ENCODE peak calls at places on chromosome 17, in seven cellular contexts. E is lung, B is H9, X is gastrocnemius medialis, P is H1, H is heart right ventricle, Y is adrenal gland. U is an unnamed sample.
A peak's percentile ranks its signal among the peaks of the same experiment; 100 is the strongest.

GRCh38 chr17:78421534-78422266 is 43.3 kb downstream of the PGS1 start:
- DNase-seq in E (peak; percentile 81), B (peak; percentile 92), X (peak; percentile 49), P (peak; percentile 65), H (peak; percentile 80), Y (peak; percentile 81), U (peak; percentile 69)

GRCh38 chr17:28720247-28720996 is 637 bp downstream of the RPL23A start:
- DNase-seq in E (no peak), B (no peak), X (no peak), P (no peak), H (no peak), Y (no peak), U (no peak)

GRCh38 chr17:62965149-62965648 is 836 bp upstream of the TANC2 start:
- DNase-seq in E (no peak), B (no peak), X (no peak), P (no peak), H (no peak), Y (no peak), U (no peak)

GRCh38 chr17:4708436-4708835 is 2.0 kb upstream of the ARRB2 start:
- DNase-seq in E (peak; percentile 49), B (peak; percentile 74), X (no peak), P (no peak), H (no peak), Y (no peak), U (no peak)

GRCh38 chr17:50064253-50064991 is 8.5 kb downstream of the ITGA3 start:
- DNase-seq in E (peak; percentile 72), B (no peak), X (no peak), P (no peak), H (peak; percentile 51), Y (peak; percentile 82), U (peak; percentile 51)

GRCh38 chr17:20010099-20010863 is 1.1 kb downstream of the SPECC1 start:
- DNase-seq in E (no peak), B (peak; percentile 68), X (no peak), P (no peak), H (peak; percentile 20), Y (peak; percentile 56), U (peak; percentile 23)

GRCh38 chr17:59372138-59372751 is 40.8 kb downstream of the YPEL2 start:
- DNase-seq in E (peak; percentile 59), B (no peak), X (peak; percentile 60), P (no peak), H (no peak), Y (peak; percentile 50), U (peak; percentile 55)

GRCh38 chr17:10325036-10325435 is 47.8 kb downstream of the MYH13 start:
- DNase-seq in E (no peak), B (no peak), X (no peak), P (no peak), H (no peak), Y (no peak), U (no peak)

GRCh38 chr17:69669441-69670178 is 255.1 kb downstream of the MAP2K6 start:
- DNase-seq in E (no peak), B (no peak), X (no peak), P (no peak), H (no peak), Y (no peak), U (peak; percentile 4)

GRCh38 chr17:43632231-43632630 is 29.5 kb downstream of the MEOX1 start:
- DNase-seq in E (no peak), B (no peak), X (no peak), P (no peak), H (no peak), Y (no peak), U (no peak)

GRCh38 chr17:77755410-77755963 is 203.0 kb upstream of the TNRC6C start:
- DNase-seq in E (no peak), B (no peak), X (no peak), P (no peak), H (no peak), Y (peak; percentile 2), U (no peak)

GRCh38 chr17:76582660-76583059 is 3.0 kb downstream of the ST6GALNAC2 start:
- DNase-seq in E (no peak), B (no peak), X (no peak), P (no peak), H (no peak), Y (no peak), U (no peak)

GRCh38 chr17:61129876-61130275 is 269.8 kb upstream of the TBX2 start:
- DNase-seq in E (no peak), B (no peak), X (no peak), P (no peak), H (no peak), Y (no peak), U (no peak)

GRCh38 chr17:59287452-59287851 is 44.0 kb upstream of the YPEL2 start:
- DNase-seq in E (no peak), B (no peak), X (no peak), P (no peak), H (no peak), Y (no peak), U (no peak)

GRCh38 chr17:49435630-49436029 is 20.9 kb upstream of the PHB1 start:
- DNase-seq in E (no peak), B (no peak), X (no peak), P (no peak), H (no peak), Y (no peak), U (no peak)

GRCh38 chr17:15444805-15445204 is 22.6 kb downstream of the CDRT4 start:
- DNase-seq in E (no peak), B (no peak), X (no peak), P (no peak), H (no peak), Y (peak; percentile 29), U (no peak)

GRCh38 chr17:58328195-58329034 is at the start of gene TSPOAP1:
- DNase-seq in E (no peak), B (peak; percentile 86), X (no peak), P (no peak), H (no peak), Y (no peak), U (no peak)

GRCh38 chr17:20934288-20934687 is 108.5 kb downstream of the USP22 start:
- DNase-seq in E (no peak), B (no peak), X (no peak), P (no peak), H (no peak), Y (no peak), U (no peak)

GRCh38 chr17:81333626-81334368 is 38.7 kb upstream of the SLC38A10 start:
- DNase-seq in E (no peak), B (peak; percentile 33), X (no peak), P (no peak), H (no peak), Y (no peak), U (no peak)
- H3K4me1 ChIP-seq in E (peaks cover 21% of the 10 kb centered on the region), B (no peaks in the 10 kb centered on the region), X (peaks cover 67% of the 10 kb centered on the region), P (peaks cover 43% of the 10 kb centered on the region), H (peaks cover 16% of the 10 kb centered on the region), Y (peaks cover 37% of the 10 kb centered on the region), U (peaks cover 22% of the 10 kb centered on the region)

DNA sequence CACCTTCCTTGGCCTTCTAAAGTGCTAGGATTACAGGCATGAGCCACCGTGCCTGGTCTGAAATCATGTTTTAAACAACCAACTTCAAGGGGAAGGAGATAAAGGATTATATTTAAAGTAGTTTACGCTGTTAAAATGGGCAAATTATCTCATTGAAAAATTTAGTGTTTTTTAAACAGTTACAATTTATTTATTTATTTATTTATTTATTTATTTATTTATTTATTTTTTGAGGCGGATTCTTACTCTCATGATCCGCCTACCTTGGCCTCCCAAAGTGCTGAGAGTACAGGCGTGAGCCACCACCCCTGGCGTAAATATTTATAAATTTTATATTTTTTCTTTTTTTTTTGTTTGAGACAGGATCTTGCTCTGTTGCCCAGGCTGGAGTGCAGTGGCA is 22.2 kb downstream of the CDK12 start:
- DNase-seq in E (no peak), B (no peak), X (no peak), P (no peak), H (no peak), Y (no peak), U (no peak)
- TF ChIP-seq CTCF in E (no peak), B (no peak), X (no peak), P (no peak), H (no peak), Y (no peak), U (no peak)

GRCh38 chr17:35046740-35047283 is 16.7 kb downstream of the RFFL start:
- DNase-seq in E (no peak), B (no peak), X (no peak), P (no peak), H (no peak), Y (no peak), U (no peak)
- H3K4me1 ChIP-seq in E (peaks cover 5% of the 10 kb centered on the region), B (no peaks in the 10 kb centered on the region), X (peaks cover 12% of the 10 kb centered on the region), P (no peaks in the 10 kb centered on the region), H (no peaks in the 10 kb centered on the region), Y (peaks cover 18% of the 10 kb centered on the region), U (no peaks in the 10 kb centered on the region)

GRCh38 chr17:39276113-39276512 is 50.4 kb upstream of the STAC2 start:
- DNase-seq in E (no peak), B (no peak), X (no peak), P (no peak), H (no peak), Y (no peak), U (no peak)

GRCh38 chr17:39271546-39271945 is 45.8 kb upstream of the STAC2 start:
- DNase-seq in E (no peak), B (no peak), X (no peak), P (no peak), H (no peak), Y (no peak), U (no peak)

GRCh38 chr17:39270923-39271322 is 45.2 kb upstream of the STAC2 start:
- DNase-seq in E (peak; percentile 32), B (no peak), X (no peak), P (no peak), H (no peak), Y (no peak), U (no peak)
- TF ChIP-seq CTCF in E (peak; percentile 8), B (peak; percentile 52), X (no peak), P (no peak), H (peak; percentile 24), Y (peak; percentile 10), U (no peak)

GRCh38 chr17:64250211-64250835 is 12.7 kb downstream of the TEX2 start:
- DNase-seq in E (no peak), B (no peak), X (no peak), P (no peak), H (no peak), Y (no peak), U (peak; percentile 39)
- H3K4me1 ChIP-seq in E (peaks cover 1% of the 10 kb centered on the region), B (no peaks in the 10 kb centered on the region), X (peaks cover 60% of the 10 kb centered on the region), P (no peaks in the 10 kb centered on the region), H (no peaks in the 10 kb centered on the region), Y (peaks cover 13% of the 10 kb centered on the region), U (no peaks in the 10 kb centered on the region)

DNA sequence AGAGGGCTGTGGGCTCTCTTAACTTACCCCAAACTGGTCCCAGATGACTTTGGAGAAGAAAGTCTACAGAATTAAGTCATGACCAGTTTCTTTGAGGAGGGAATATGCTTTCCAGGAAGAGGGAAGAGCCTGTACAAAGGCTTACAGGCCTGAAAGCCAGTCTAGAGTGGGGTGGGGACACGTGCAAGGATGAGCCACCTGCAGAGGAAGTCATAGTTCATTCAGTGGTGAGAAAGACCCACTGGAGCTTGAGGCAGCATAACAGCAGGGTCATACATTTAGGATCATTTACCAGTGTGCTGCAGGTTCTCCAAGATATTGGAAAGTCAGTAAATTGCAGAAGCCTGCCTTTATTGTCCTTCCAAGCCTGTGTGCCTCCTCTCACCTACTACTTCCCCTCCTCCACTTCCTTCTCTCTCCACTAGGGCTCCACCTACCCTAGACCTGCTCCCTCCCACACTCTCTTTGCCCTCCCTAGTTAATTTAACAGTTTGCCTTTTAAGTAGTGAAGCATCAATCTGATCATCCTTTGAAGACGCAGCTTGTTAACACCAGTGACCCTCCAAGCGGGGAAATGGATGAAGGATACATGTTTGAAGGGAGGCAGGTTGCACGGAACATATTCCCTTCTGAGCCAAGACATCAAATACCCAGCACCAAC is 40.2 kb downstream of the CDRT15 start:
- DNase-seq in E (no peak), B (no peak), X (no peak), P (no peak), H (no peak), Y (no peak), U (no peak)
- TF ChIP-seq CTCF in E (no peak), B (peak; percentile 51), X (no peak), P (no peak), H (no peak), Y (no peak), U (no peak)